ENCODE peak calls at places on chromosomes 3 and 15, in eight cellular contexts. O is transverse colon; F is activated T-cell treated with anti-CD3 and anti-CD28 coated beads for 24 hours; T is posterior vena cava; U is glomerular endothelial cell; W is activated CD4-positive, alpha-beta T cell treated with anti-CD3 and anti-CD28 coated beads, Interleukin-2, amount 10 ng/mL, durations not matched to agents 7 days and 5 days; C is GM04504; J is right cardiac atrium. G is an unnamed sample.

GRCh38 chr15:52020253-52021085 is 1.4 kb downstream of the MAPK6 start:
- DNase-seq in O (no peak), U (no peak), W (no peak), F (no peak), J (no peak), T (no peak), C (no peak), G (no peak)

GRCh38 chr3:52323526-52324295 is 7.6 kb downstream of the DNAH1 start:
- DNase-seq in W (no peak), F (no peak), U (no peak), T (peak), O (no peak), C (no peak), J (no peak), G (no peak)

GRCh38 chr15:56292546-56293316 is 49.1 kb upstream of the RFX7 start:
- DNase-seq in F (no peak), O (no peak), J (no peak), T (no peak), C (no peak), U (no peak), W (no peak), G (no peak)

GRCh38 chr15:68599560-68600071 is 20.8 kb downstream of the CORO2B start:
- DNase-seq in T (no peak), F (no peak), J (peak), O (no peak), U (no peak), C (peak), W (no peak), G (no peak)

GRCh38 chr15:33701304-33701696 is 267.0 kb upstream of the CHRM5 start:
- DNase-seq in O (no peak), C (no peak), F (no peak), W (no peak), U (no peak), T (no peak), J (peak), G (no peak)

GRCh38 chr3:41652506-41652905 is 309.4 kb downstream of the ULK4 start:
- DNase-seq in O (no peak), T (no peak), F (no peak), C (no peak), W (no peak), U (no peak), J (no peak), G (no peak)

GRCh38 chr3:153219147-153219546 is 57.1 kb downstream of the RAP2B start:
- DNase-seq in C (peak), J (no peak), W (no peak), U (no peak), T (no peak), O (no peak), F (no peak), G (no peak)

GRCh38 chr3:58532794-58533220 is 4.2 kb downstream of the ACOX2 start:
- DNase-seq in U (no peak), F (peak), C (peak), O (peak), T (peak), J (peak), W (peak), G (peak)

GRCh38 chr15:64067564-64068030 is 21.3 kb upstream of the DAPK2 start:
- DNase-seq in J (peak), O (peak), U (no peak), W (peak), F (peak), T (no peak), C (peak), G (peak)

GRCh38 chr15:39573844-39574243 is 7.0 kb upstream of the THBS1 start:
- DNase-seq in T (no peak), U (no peak), C (peak), W (no peak), O (no peak), F (no peak), J (no peak), G (no peak)

GRCh38 chr3:8201011-8201410 is 300.6 kb upstream of the LMCD1 start:
- DNase-seq in O (no peak), U (no peak), T (no peak), F (no peak), J (no peak), C (no peak), W (no peak), G (no peak)